ENCODE peak calls at places on chromosomes 11 and 22, in ten cellular contexts. J is posterior cingulate gyrus; P is mesenchymal stem cell; Z is naive thymus-derived CD8-positive, alpha-beta T cell; T is PC-3; Q is right atrium auricular region; F is T-helper 1 cell; Y is epithelial cell of esophagus; L is HS-27A; V is head of caudate nucleus. I is an unnamed sample.

GRCh38 chr11:96779030-96779429 is 389.2 kb downstream of the JRKL start:
- DNase-seq in J (no peak), P (no peak), Z (no peak), T (no peak), Q (no peak), F (no peak), Y (no peak), L (no peak), V (no peak), I (no peak)

GRCh38 chr11:122642971-122643370 is 12.6 kb upstream of the UBASH3B start:
- DNase-seq in J (no peak), P (peak; percentile 73), Z (no peak), T (peak; percentile 61), Q (no peak), F (no peak), Y (no peak), L (no peak), V (no peak), I (no peak)

GRCh38 chr11:3675971-3676370 is 4.8 kb upstream of the CHRNA10 start:
- DNase-seq in J (no peak), P (no peak), Z (no peak), T (no peak), Q (no peak), F (no peak), Y (peak; percentile 20), L (no peak), V (no peak), I (no peak)

GRCh38 chr22:25747245-25747944 is 5.4 kb downstream of the MYO18B start:
- DNase-seq in J (no peak), P (peak; percentile 87), Z (no peak), T (no peak), Q (peak; percentile 75), F (no peak), Y (peak; percentile 15), L (peak; percentile 97), V (no peak), I (no peak)

GRCh38 chr11:110787680-110788079 is 75.4 kb upstream of the ARHGAP20 start:
- DNase-seq in J (no peak), P (no peak), Z (no peak), T (no peak), Q (no peak), F (no peak), Y (peak; percentile 60), L (no peak), V (no peak), I (no peak)

GRCh38 chr22:32206774-32207758 is 2.2 kb upstream of the RFPL2 start:
- DNase-seq in J (peak; percentile 79), P (peak; percentile 5), Z (no peak), T (peak; percentile 48), Q (no peak), F (peak; percentile 30), Y (peak; percentile 49), L (no peak), V (no peak), I (no peak)

GRCh38 chr11:126647735-126648134 is 292.2 kb downstream of the ST3GAL4 start:
- DNase-seq in J (no peak), P (peak; percentile 3), Z (no peak), T (peak; percentile 67), Q (no peak), F (no peak), Y (peak; percentile 80), L (peak; percentile 67), V (no peak), I (peak; percentile 68)

GRCh38 chr11:60813324-60813723 is 28.2 kb downstream of the MS4A10 start:
- DNase-seq in J (no peak), P (no peak), Z (no peak), T (no peak), Q (no peak), F (no peak), Y (no peak), L (no peak), V (no peak), I (no peak)

GRCh38 chr11:23399995-23400394 is 539.7 kb upstream of the CCDC179 start:
- DNase-seq in J (peak; percentile 79), P (no peak), Z (no peak), T (no peak), Q (no peak), F (no peak), Y (no peak), L (no peak), V (no peak), I (no peak)

GRCh38 chr11:102111787-102112653 is 1.8 kb downstream of the YAP1 start:
- DNase-seq in J (no peak), P (peak; percentile 91), Z (no peak), T (peak; percentile 98), Q (no peak), F (no peak), Y (peak; percentile 95), L (peak; percentile 68), V (no peak), I (peak; percentile 65)

GRCh38 chr11:129967996-129968395 is 34.6 kb downstream of the PRDM10 start:
- DNase-seq in J (no peak), P (no peak), Z (no peak), T (no peak), Q (no peak), F (no peak), Y (no peak), L (no peak), V (no peak), I (no peak)

GRCh38 chr22:36727110-36727509 is 23.6 kb upstream of the CACNG2 start:
- DNase-seq in J (no peak), P (no peak), Z (no peak), T (no peak), Q (no peak), F (no peak), Y (no peak), L (no peak), V (no peak), I (no peak)

GRCh38 chr11:209275-210121 is 2.0 kb downstream of the RIC8A start:
- DNase-seq in J (peak; percentile 68), P (peak; percentile 44), Z (no peak), T (no peak), Q (no peak), F (no peak), Y (no peak), L (no peak), V (peak; percentile 31), I (no peak)

GRCh38 chr22:32218470-32218869 is 13.6 kb upstream of the RFPL2 start:
- DNase-seq in J (no peak), P (no peak), Z (no peak), T (no peak), Q (no peak), F (no peak), Y (no peak), L (no peak), V (no peak), I (no peak)

GRCh38 chr22:30036656-30037055 is 43.6 kb upstream of the HORMAD2 start:
- DNase-seq in J (no peak), P (peak; percentile 54), Z (no peak), T (peak; percentile 52), Q (no peak), F (no peak), Y (peak; percentile 66), L (no peak), V (no peak), I (no peak)

GRCh38 chr11:5285703-5286102 is 16.0 kb upstream of the HBE1 start:
- DNase-seq in J (no peak), P (no peak), Z (no peak), T (no peak), Q (no peak), F (no peak), Y (peak; percentile 93), L (no peak), V (no peak), I (peak; percentile 40)

GRCh38 chr22:39416319-39416718 is 16.7 kb downstream of the TAB1 start:
- DNase-seq in J (peak; percentile 70), P (no peak), Z (peak; percentile 11), T (no peak), Q (no peak), F (no peak), Y (no peak), L (no peak), V (no peak), I (no peak)

GRCh38 chr22:23012081-23012622 is 58.2 kb upstream of the GNAZ start:
- DNase-seq in J (no peak), P (no peak), Z (peak; percentile 16), T (no peak), Q (no peak), F (no peak), Y (no peak), L (no peak), V (no peak), I (no peak)

I was measured in keratinocyte.